ENCODE peak calls at places on chromosomes 4 and X, in six cellular contexts. W, U, T, Q, E and S are unnamed samples.
A peak's percentile ranks its signal among the peaks of the same experiment; 100 is the strongest.

GRCh38 chr4:121953860-121954259 is 2.0 kb upstream of the TRPC3 start:
- DNase-seq in W (no peak), Q (no peak), U (no peak), T (no peak), E (no peak), S (no peak)

GRCh38 chr4:162056947-162057346 is 106.9 kb downstream of the FSTL5 start:
- DNase-seq in Q (no peak), U (no peak), E (no peak), T (no peak), W (no peak), S (no peak)

GRCh38 chrX:45851434-45851991 is 650.8 kb upstream of the DIPK2B start:
- DNase-seq in U (no peak), T (peak; percentile 49), E (no peak), Q (peak; percentile 66), W (no peak), S (peak; percentile 65)

GRCh38 chr4:124111922-124112321 is 600.6 kb downstream of the ANKRD50 start:
- DNase-seq in Q (no peak), E (no peak), W (peak; percentile 55), T (peak; percentile 59), U (peak; percentile 15), S (no peak)

GRCh38 chrX:148417934-148418333 is 82.5 kb upstream of the AFF2 start:
- DNase-seq in U (no peak), W (no peak), E (no peak), T (no peak), Q (no peak), S (no peak)

GRCh38 chrX:9842541-9842940 is 56.3 kb downstream of the SHROOM2 start:
- DNase-seq in Q (peak; percentile 34), T (no peak), W (no peak), U (no peak), E (no peak), S (no peak)

GRCh38 chrX:6041630-6042029 is 187.0 kb downstream of the NLGN4X start:
- DNase-seq in Q (no peak), W (no peak), U (no peak), E (no peak), T (no peak), S (no peak)

GRCh38 chrX:24395775-24396174 is 35.3 kb downstream of the SUPT20HL1 start:
- DNase-seq in T (peak; percentile 24), Q (peak; percentile 16), E (peak; percentile 51), U (peak; percentile 54), W (peak; percentile 43), S (no peak)

GRCh38 chrX:13252726-13253125 is 67.1 kb downstream of the ATXN3L start:
- DNase-seq in U (no peak), W (no peak), E (no peak), Q (no peak), T (no peak), S (no peak)

GRCh38 chr4:74105656-74106275 is 6.8 kb upstream of the CXCL2 start:
- DNase-seq in U (no peak), W (no peak), T (no peak), E (no peak), Q (no peak), S (no peak)

GRCh38 chrX:119228506-119229290 is 7.4 kb upstream of the PGRMC1 start:
- DNase-seq in W (no peak), T (no peak), E (no peak), U (no peak), Q (no peak), S (no peak)

GRCh38 chr4:54708339-54709279 is 50.9 kb downstream of the KIT start:
- DNase-seq in E (no peak), U (no peak), Q (no peak), W (no peak), T (no peak), S (no peak)

GRCh38 chr4:41203169-41203568 is 11.2 kb downstream of the APBB2 start:
- DNase-seq in Q (no peak), W (no peak), E (no peak), T (no peak), U (no peak), S (no peak)

GRCh38 chrX:10173331-10173900 is 16.6 kb downstream of the CLCN4 start:
- DNase-seq in W (no peak), Q (peak; percentile 79), T (no peak), E (no peak), U (peak; percentile 77), S (peak; percentile 58)

GRCh38 chr4:51845736-51846135 is 2.8 kb downstream of the DCUN1D4 start:
- DNase-seq in E (no peak), U (no peak), Q (no peak), W (no peak), T (no peak), S (no peak)

GRCh38 chr4:128241425-128241913 is 46.1 kb downstream of the PGRMC2 start:
- DNase-seq in W (peak; percentile 57), T (no peak), U (no peak), Q (no peak), E (no peak), S (peak; percentile 9)

GRCh38 chr4:5142726-5143125 is 91.4 kb downstream of the STK32B start:
- DNase-seq in Q (peak; percentile 60), E (no peak), T (peak; percentile 16), U (peak; percentile 51), W (peak; percentile 20), S (peak; percentile 56)

GRCh38 chr4:124083706-124084105 is 628.8 kb downstream of the ANKRD50 start:
- DNase-seq in W (no peak), E (no peak), Q (no peak), T (no peak), U (no peak), S (no peak)

GRCh38 chr4:89829470-89830138 is 7.4 kb downstream of the SNCA start:
- DNase-seq in W (peak; percentile 20), T (no peak), U (no peak), E (peak; percentile 27), Q (no peak), S (no peak)

GRCh38 chr4:81136161-81136910 is 78.7 kb downstream of the PRKG2 start:
- DNase-seq in Q (no peak), W (no peak), T (no peak), U (no peak), E (no peak), S (no peak)

GRCh38 chr4:82388405-82388804 is 14.6 kb upstream of the HNRNPD start:
- DNase-seq in Q (no peak), T (no peak), U (no peak), E (no peak), W (no peak), S (no peak)

GRCh38 chr4:173013232-173013932 is 155.2 kb upstream of the GALNT7 start:
- DNase-seq in T (no peak), Q (peak; percentile 66), U (peak; percentile 62), E (peak; percentile 9), W (peak; percentile 21), S (peak; percentile 88)

GRCh38 chrX:147920161-147920666 is 8.5 kb downstream of the FMR1 start:
- DNase-seq in T (no peak), U (no peak), W (no peak), E (no peak), Q (no peak), S (no peak)

GRCh38 chr4:178941975-178942374 is 1499.7 kb upstream of the AGA start:
- DNase-seq in W (no peak), E (no peak), Q (peak; percentile 49), U (no peak), T (no peak), S (no peak)

GRCh38 chrX:17448188-17448587 is 73.2 kb downstream of the NHS start:
- DNase-seq in U (no peak), E (no peak), T (no peak), W (peak; percentile 25), Q (no peak), S (no peak)

GRCh38 chr4:17708992-17709759 is 72.2 kb downstream of the FAM184B start:
- DNase-seq in Q (no peak), E (no peak), U (no peak), W (no peak), T (no peak), S (no peak)

GRCh38 chrX:139543920-139544319 is 13.4 kb downstream of the F9 start:
- DNase-seq in W (no peak), U (no peak), E (no peak), Q (no peak), T (no peak), S (no peak)

GRCh38 chr4:168711197-168712120 is 214.6 kb downstream of the PALLD start:
- DNase-seq in T (no peak), E (no peak), U (no peak), Q (no peak), W (no peak), S (no peak)

GRCh38 chr4:145843148-145843547 is 95.5 kb downstream of the ZNF827 start:
- DNase-seq in W (no peak), Q (no peak), T (no peak), E (no peak), U (no peak), S (no peak)

GRCh38 chr4:87093443-87094123 is 126.8 kb downstream of the KLHL8 start:
- DNase-seq in E (peak; percentile 43), Q (peak; percentile 34), T (peak; percentile 23), U (peak; percentile 68), W (peak; percentile 56), S (no peak)

GRCh38 chr4:122621010-122621616 is at the start of gene IL21:
- DNase-seq in T (no peak), E (no peak), Q (no peak), U (no peak), W (no peak), S (no peak)

GRCh38 chr4:157013656-157014055 is 42.1 kb upstream of the PDGFC start:
- DNase-seq in U (no peak), W (no peak), E (no peak), Q (no peak), T (no peak), S (no peak)

GRCh38 chr4:157014621-157015591 is 43.3 kb upstream of the PDGFC start:
- DNase-seq in T (peak; percentile 29), U (no peak), E (no peak), W (no peak), Q (peak; percentile 14), S (no peak)

GRCh38 chr4:157012781-157013180 is 41.2 kb upstream of the PDGFC start:
- DNase-seq in Q (no peak), T (no peak), W (no peak), E (no peak), U (no peak), S (no peak)

GRCh38 chr4:157010630-157011029 is 39.0 kb upstream of the PDGFC start:
- DNase-seq in Q (no peak), T (no peak), W (no peak), E (no peak), U (no peak), S (no peak)

GRCh38 chr4:157012296-157012695 is 40.7 kb upstream of the PDGFC start:
- DNase-seq in E (no peak), U (no peak), W (no peak), Q (no peak), T (no peak), S (no peak)
- TF ChIP-seq ATF3 in E (no peak), U (no peak), W (no peak), Q (no peak), T (no peak), S (no peak)

GRCh38 chr4:154618708-154619315 is 6.4 kb upstream of the FGG start:
- DNase-seq in Q (peak; percentile 74), E (peak; percentile 21), T (peak; percentile 51), W (peak; percentile 80), U (peak; percentile 76), S (peak; percentile 27)
- TF ChIP-seq ATF3 in Q (no peak), E (no peak), T (no peak), W (no peak), U (no peak), S (no peak)

GRCh38 chr4:57303012-57303751 is 193.0 kb upstream of the IGFBP7 start:
- DNase-seq in W (no peak), Q (no peak), T (no peak), U (no peak), E (no peak), S (no peak)
- TF ChIP-seq ATF3 in W (no peak), Q (no peak), T (no peak), U (no peak), E (no peak), S (no peak)

GRCh38 chrX:71622347-71623104 is 4.2 kb upstream of the CXCR3 start:
- DNase-seq in Q (peak; percentile 47), T (peak; percentile 19), U (peak; percentile 44), E (peak; percentile 68), W (peak; percentile 58), S (peak; percentile 53)
- TF ChIP-seq ATF3 in Q (no peak), T (no peak), U (no peak), E (no peak), W (no peak), S (no peak)